ENCODE peak calls at places on chromosome 3, in four cellular contexts. K is ovary, Q is H54, B is IMR-90. L is an unnamed sample.

GRCh38 chr3:18079739-18080138 is 337.3 kb upstream of the TBC1D5 start:
- DNase-seq in K (no peak), Q (no peak), B (peak; percentile 2), L (no peak)

GRCh38 chr3:116863270-116863770 is 153.7 kb downstream of the TUSC7 start:
- DNase-seq in K (no peak), Q (no peak), B (peak; percentile 0), L (no peak)

GRCh38 chr3:129182390-129183180 is 1.1 kb downstream of the CNBP start:
- DNase-seq in K (no peak), Q (no peak), B (peak; percentile 50), L (no peak)

GRCh38 chr3:101940521-101940992 is 91.2 kb downstream of the NFKBIZ start:
- DNase-seq in K (peak; percentile 10), Q (no peak), B (peak; percentile 98), L (no peak)

GRCh38 chr3:143895805-143896204 is 47.5 kb upstream of the SLC9A9 start:
- DNase-seq in K (no peak), Q (no peak), B (peak; percentile 2), L (no peak)

GRCh38 chr3:182083112-182083511 is 371.4 kb downstream of the SOX2 start:
- DNase-seq in K (no peak), Q (no peak), B (no peak), L (no peak)

GRCh38 chr3:142951814-142952213 is 11.7 kb downstream of the PAQR9 start:
- DNase-seq in K (no peak), Q (no peak), B (no peak), L (no peak)

GRCh38 chr3:69855436-69856162 is 116.3 kb downstream of the MITF start:
- DNase-seq in K (no peak), Q (no peak), B (peak; percentile 64), L (no peak)

GRCh38 chr3:160883373-160883772 is 127.3 kb downstream of the PPM1L start:
- DNase-seq in K (no peak), Q (no peak), B (no peak), L (no peak)

DNA sequence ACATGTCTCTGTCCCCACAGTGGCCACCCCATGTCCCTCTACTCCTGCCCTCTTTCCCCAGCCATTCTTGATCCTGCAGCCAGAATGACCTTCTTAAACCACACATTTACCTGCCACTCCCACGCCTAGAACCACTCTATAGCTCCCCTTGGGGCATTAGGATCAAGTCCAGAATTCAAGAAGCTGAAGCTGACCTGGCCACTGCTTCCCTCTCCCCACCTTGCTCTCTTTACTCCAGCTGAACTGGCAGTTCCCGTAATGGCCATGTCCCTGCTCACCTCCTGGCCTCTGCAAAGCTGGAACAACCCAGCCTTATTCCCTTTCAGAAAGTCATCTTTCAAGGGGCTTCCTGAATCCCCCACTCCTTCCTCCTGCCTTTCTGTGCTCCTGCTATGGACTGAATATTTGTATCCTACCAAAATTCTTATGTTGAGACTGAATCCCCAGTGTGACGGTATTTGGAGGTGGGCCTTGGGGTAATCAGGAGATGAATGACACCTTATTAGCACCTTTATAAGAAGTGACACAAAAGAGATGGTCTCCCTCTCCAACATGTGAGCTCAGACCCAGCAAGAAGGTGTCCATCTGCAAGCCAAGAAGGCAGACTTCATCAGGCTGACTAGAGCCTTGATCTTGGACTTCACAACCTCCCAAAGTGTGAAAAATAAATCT is 3.8 kb downstream of the CSRNP1 start:
- DNase-seq in K (no peak), Q (no peak), B (no peak), L (no peak)
- TF ChIP-seq POLR2A in K (no peak), Q (peak; percentile 9), B (no peak), L (no peak)

DNA sequence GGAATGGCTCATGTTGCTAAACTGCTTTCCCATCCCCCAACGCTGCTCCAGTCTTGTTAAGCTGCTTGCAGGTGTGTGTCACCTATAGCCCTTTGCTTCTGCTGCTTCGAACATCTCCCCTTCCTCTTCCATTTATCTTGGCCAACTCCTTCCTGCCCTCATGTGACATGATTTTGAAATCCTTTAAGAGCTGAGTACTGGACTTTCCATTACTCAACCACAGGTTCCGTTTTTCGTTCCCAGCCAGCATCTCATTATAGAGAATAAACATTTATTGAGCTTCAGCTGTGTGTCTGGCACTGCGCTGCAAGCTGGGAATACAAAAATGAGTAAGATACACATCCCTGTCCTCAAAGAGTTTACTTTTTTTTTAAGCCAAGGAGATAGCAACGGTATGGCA is 1.7 kb downstream of the ATG7 start:
- DNase-seq in K (no peak), Q (no peak), B (no peak), L (no peak)
- TF ChIP-seq POLR2A in K (no peak), Q (no peak), B (no peak), L (no peak)

DNA sequence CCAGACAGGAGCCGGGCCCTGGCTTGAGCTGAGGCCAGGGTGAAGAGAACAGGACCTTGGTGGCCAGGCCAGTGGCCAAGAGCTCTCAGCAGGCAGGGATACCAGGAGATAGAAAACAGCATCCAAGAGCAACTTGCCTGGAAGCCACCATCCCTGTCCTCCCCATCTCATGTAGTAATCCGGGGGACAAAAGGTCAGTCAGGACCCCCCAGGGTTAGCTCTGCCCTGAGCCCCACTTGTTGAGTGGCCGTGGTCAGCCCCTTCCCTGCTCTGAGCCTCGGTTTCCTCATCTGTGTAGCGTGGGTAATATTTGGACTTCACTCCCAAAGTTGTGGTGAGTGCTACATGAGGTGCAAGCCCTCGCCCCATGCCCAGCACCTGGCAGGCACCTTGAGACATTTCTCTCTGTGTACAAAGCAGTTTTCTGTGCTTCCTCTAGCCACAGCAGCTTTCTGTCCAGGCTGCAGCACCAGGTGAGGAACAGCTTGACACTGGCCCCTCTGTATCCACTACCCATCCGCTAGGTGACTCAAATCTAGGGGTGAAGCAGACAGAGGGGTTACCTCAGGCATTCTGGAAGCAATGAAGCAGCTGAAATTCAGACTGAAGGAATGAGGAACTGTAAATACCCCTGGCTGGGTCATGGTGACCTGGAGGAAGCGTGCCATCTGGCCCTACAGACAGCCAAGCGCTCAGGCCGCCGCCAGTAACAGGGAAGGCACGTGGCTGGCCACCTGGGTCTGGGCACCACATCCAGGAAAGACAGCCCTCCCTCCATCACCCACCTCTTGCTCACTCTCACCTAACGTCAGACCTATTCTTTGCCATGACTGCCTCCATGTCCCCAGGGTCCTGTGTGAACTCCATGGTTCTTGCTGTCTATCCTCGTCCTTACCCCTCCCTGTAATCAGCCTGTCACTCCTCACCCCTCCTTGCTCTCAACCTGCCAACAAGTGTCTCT is 6.7 kb downstream of the CISH start:
- DNase-seq in K (peak; percentile 91), Q (no peak), B (no peak), L (peak; percentile 87)
- TF ChIP-seq POLR2A in K (no peak), Q (no peak), B (no peak), L (no peak)

GRCh38 chr3:65534825-65535224 is 503.9 kb downstream of the MAGI1 start:
- DNase-seq in K (no peak), Q (no peak), B (no peak), L (no peak)
- TF ChIP-seq POLR2A in K (no peak), Q (no peak), B (no peak), L (no peak)

GRCh38 chr3:20307378-20307777 is 121.4 kb upstream of the SGO1 start:
- DNase-seq in K (no peak), Q (no peak), B (no peak), L (no peak)
- TF ChIP-seq POLR2A in K (no peak), Q (no peak), B (no peak), L (no peak)